ENCODE peak calls at places on chromosome 22, in nine cellular contexts. V is mammary epithelial cell, A is fibroblast of lung, I is body of pancreas, N is right atrium auricular region, S is right lobe of liver, X is OCI-LY7, Q is SK-N-SH, J is psoas muscle. K is an unnamed sample. For H3K9me3, the result is how much of the 10 kb centered on the place peaks cover.

GRCh38 chr22:38882480-38882879 is 10.5 kb upstream of the CBX6 start:
- DNase-seq in X (no peak), S (no peak), N (no peak), V (no peak), J (peak), A (no peak), I (no peak), Q (no peak), K (no peak)

GRCh38 chr22:38657248-38657909 is 941 bp downstream of the CBY1 start:
- DNase-seq in Q (peak), I (peak), V (peak), N (no peak), J (no peak), A (peak), X (peak), S (no peak), K (no peak)

GRCh38 chr22:39574779-39575551 is 4.4 kb downstream of the CACNA1I start:
- DNase-seq in A (peak), X (no peak), N (no peak), V (peak), S (no peak), J (no peak), Q (no peak), I (no peak), K (peak)

GRCh38 chr22:17411213-17411612 is 42.0 kb downstream of the CECR2 start:
- DNase-seq in V (no peak), Q (no peak), J (no peak), I (no peak), X (no peak), A (peak), N (no peak), S (no peak), K (no peak)

GRCh38 chr22:39699631-39700348 is 129.2 kb downstream of the CACNA1I start:
- DNase-seq in I (no peak), J (no peak), Q (no peak), A (no peak), S (no peak), X (no peak), V (no peak), N (no peak), K (no peak)

GRCh38 chr22:36319595-36320497 is 66.9 kb downstream of the APOL1 start:
- DNase-seq in J (no peak), Q (no peak), N (no peak), V (no peak), S (no peak), X (no peak), I (no peak), A (no peak), K (no peak)

GRCh38 chr22:26673485-26673884 is 16.1 kb downstream of the MIAT start:
- DNase-seq in Q (no peak), S (no peak), X (no peak), V (peak), I (no peak), J (no peak), N (no peak), A (peak), K (no peak)

GRCh38 chr22:38086001-38086845 is 2.2 kb upstream of the SLC16A8 start:
- DNase-seq in I (no peak), V (no peak), N (no peak), X (no peak), Q (no peak), S (peak), J (peak), A (no peak), K (no peak)

GRCh38 chr22:36331306-36331911 is 56.4 kb downstream of the MYH9 start:
- DNase-seq in A (peak), X (peak), I (peak), V (peak), Q (peak), N (peak), S (peak), J (peak), K (peak)

GRCh38 chr22:24145446-24146189 is 35.7 kb upstream of the SUSD2 start:
- DNase-seq in I (no peak), Q (no peak), V (no peak), N (no peak), A (no peak), J (no peak), X (no peak), S (no peak), K (no peak)

GRCh38 chr22:22061085-22062077 is 78.8 kb upstream of the TOP3B start:
- DNase-seq in I (no peak), S (no peak), N (no peak), V (peak), Q (no peak), X (peak), A (no peak), J (no peak), K (no peak)

GRCh38 chr22:40257979-40258378 is 80.3 kb downstream of the TNRC6B start:
- DNase-seq in J (no peak), Q (no peak), I (no peak), V (no peak), N (no peak), A (peak), X (no peak), S (no peak), K (no peak)

GRCh38 chr22:28799834-28800307 is 498 bp downstream of the XBP1 start:
- DNase-seq in N (peak), S (peak), Q (peak), V (peak), I (peak), X (peak), J (peak), A (peak), K (peak)

GRCh38 chr22:24947383-24947782 is 889 bp upstream of the LHFPL7 start:
- DNase-seq in X (no peak), I (no peak), N (no peak), S (no peak), V (no peak), J (no peak), A (no peak), Q (no peak), K (no peak)

GRCh38 chr22:44724859-44725258 is 22.9 kb downstream of the PRR5 start:
- DNase-seq in I (no peak), V (no peak), S (no peak), X (no peak), J (no peak), N (no peak), A (no peak), Q (no peak), K (no peak)

GRCh38 chr22:38831166-38831945 is 12.5 kb downstream of the NPTXR start:
- DNase-seq in I (no peak), A (peak), N (no peak), S (peak), X (no peak), J (peak), V (peak), Q (no peak), K (peak)

GRCh38 chr22:27107824-27108223 is 450.4 kb downstream of the MIAT start:
- DNase-seq in Q (peak), V (peak), J (peak), S (no peak), N (peak), A (peak), I (peak), X (no peak), K (no peak)

GRCh38 chr22:23150762-23151161 is 5.5 kb downstream of the RAB36 start:
- DNase-seq in X (no peak), N (no peak), A (no peak), S (no peak), I (no peak), J (no peak), Q (no peak), V (no peak), K (no peak)

GRCh38 chr22:17158568-17159503 is at the start of gene HDHD5:
- DNase-seq in A (peak), V (peak), N (peak), J (peak), X (peak), S (peak), Q (peak), I (peak), K (peak)

GRCh38 chr22:27805841-27806240 is 4.3 kb upstream of the MN1 start:
- DNase-seq in X (no peak), A (no peak), V (no peak), Q (no peak), I (no peak), N (no peak), J (no peak), S (peak), K (no peak)

GRCh38 chr22:36934940-36935610 is 21.6 kb downstream of the CSF2RB start:
- DNase-seq in Q (no peak), J (no peak), I (no peak), N (no peak), A (no peak), V (no peak), S (no peak), X (no peak), K (no peak)

GRCh38 chr22:37077802-37078448 is 26.4 kb downstream of the KCTD17 start:
- DNase-seq in V (peak), X (peak), I (peak), S (no peak), J (peak), N (peak), A (peak), Q (peak), K (peak)

GRCh38 chr22:32206774-32207758 is 2.2 kb upstream of the RFPL2 start:
- DNase-seq in X (peak), I (no peak), S (peak), Q (peak), N (no peak), J (no peak), V (peak), A (peak), K (no peak)

GRCh38 chr22:30574095-30574981 is at the start of gene GAL3ST1:
- DNase-seq in V (no peak), I (peak), N (no peak), Q (peak), J (peak), S (peak), X (no peak), A (no peak), K (no peak)
- TF ChIP-seq CTCF in V (no peak), I (no peak), N (no peak), Q (no peak), J (no peak), S (no peak), X (no peak), A (no peak), K (no peak)

GRCh38 chr22:50145741-50146439 is 24.6 kb upstream of the PANX2 start:
- DNase-seq in J (no peak), I (no peak), X (no peak), V (no peak), S (no peak), Q (peak), N (no peak), A (no peak), K (no peak)

GRCh38 chr22:50143096-50143495 is 27.4 kb upstream of the PANX2 start:
- DNase-seq in I (no peak), Q (no peak), V (no peak), X (no peak), N (no peak), A (no peak), S (no peak), J (no peak), K (no peak)

GRCh38 chr22:50146440-50147228 is 23.9 kb upstream of the PANX2 start:
- DNase-seq in N (peak), X (no peak), A (peak), V (peak), S (peak), J (peak), Q (peak), I (peak), K (peak)

GRCh38 chr22:50141891-50142363 is 28.6 kb upstream of the PANX2 start:
- DNase-seq in S (no peak), A (no peak), J (no peak), Q (peak), I (no peak), X (no peak), N (no peak), V (no peak), K (peak)

GRCh38 chr22:50144005-50144614 is 26.4 kb upstream of the PANX2 start:
- DNase-seq in X (no peak), J (no peak), I (no peak), Q (no peak), V (no peak), S (no peak), N (no peak), A (no peak), K (no peak)
- H3K9me3 ChIP-seq in X (under half), J (under half), I (under half), Q (under half), V (under half), S (under half), N (under half), A (under half), K (under half)

DNA sequence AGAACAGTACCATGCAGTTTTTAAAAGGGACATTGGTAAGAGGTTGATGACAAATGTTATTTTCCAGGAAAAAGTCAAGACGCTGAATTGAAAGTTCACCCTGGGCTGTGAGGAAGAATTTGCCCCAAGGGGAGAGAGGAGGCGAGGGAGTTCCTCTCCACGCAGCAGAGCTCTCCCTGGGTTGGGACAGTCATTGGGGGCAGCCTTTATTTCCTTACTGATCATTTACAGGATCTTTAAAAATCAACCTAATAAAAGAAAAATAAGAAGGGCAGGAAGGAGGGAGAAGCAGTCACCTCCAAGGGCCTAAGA is 49.9 kb upstream of the WNT7B start:
- DNase-seq in X (no peak), Q (no peak), I (no peak), V (no peak), J (no peak), N (no peak), A (no peak), S (no peak), K (no peak)
- H3K27ac ChIP-seq in X (no peak), Q (no peak), I (peak), V (no peak), J (peak), N (peak), A (no peak), S (peak), K (no peak)

DNA sequence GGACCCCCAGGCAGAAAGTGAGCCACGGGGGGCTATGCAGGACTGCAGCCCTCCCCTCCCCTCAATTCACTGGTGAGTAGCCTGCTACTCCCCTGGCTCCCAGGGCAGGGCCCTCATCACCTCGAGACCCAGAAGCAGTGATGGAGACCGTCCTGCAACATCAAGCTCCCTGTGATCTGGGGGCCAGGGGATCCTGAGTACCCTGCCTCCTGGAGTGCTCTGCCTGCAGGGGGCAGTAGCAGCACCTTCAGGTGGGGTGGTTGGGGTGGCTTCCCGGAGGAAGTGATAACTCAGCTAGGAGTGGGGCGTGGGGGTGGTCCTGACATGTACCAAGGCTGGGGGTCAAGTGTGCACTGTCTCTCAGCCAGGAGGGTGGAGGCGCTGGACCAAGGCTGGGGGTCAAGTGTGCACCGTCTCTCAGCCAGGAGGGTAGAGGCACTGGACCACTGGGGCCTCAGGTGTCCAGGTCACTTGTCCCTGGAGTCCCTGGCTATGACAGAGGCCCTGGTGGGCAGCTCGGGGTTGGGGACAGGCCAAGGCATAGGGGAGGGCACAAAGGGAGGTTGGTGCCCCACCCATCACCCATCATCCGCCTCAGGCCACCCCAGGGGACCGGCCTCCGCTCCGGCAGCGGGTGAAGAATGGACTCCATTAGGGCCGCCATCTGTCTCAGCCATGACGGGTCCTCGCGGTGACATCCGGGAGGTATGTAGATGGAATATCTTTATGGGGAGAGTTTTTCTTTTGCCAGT is 9.4 kb downstream of the RTN4R start:
- DNase-seq in N (no peak), Q (peak), A (no peak), I (no peak), J (no peak), V (no peak), X (peak), S (no peak), K (no peak)
- TF ChIP-seq CTCF in N (no peak), Q (peak), A (no peak), I (no peak), J (peak), V (peak), X (peak), S (no peak), K (peak)

DNA sequence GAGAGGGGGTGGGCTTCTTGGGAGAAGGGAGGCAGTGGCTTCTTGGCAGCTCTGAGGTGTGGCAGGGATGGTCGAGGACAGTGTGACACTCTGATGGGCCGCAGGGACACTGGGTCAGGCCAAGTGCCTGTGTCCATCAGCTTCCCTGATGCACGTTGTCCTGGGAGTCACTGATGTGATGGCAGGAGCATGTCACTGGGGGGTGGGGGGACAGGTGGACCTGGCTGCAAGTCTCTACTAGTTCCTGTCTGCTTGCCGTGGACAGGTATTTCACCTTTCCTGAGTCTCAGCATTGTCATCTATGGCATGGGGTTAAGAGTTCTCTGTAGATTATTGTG is 592.9 kb downstream of the TBC1D22A start:
- DNase-seq in Q (no peak), V (no peak), A (no peak), I (no peak), S (no peak), X (no peak), N (peak), J (no peak), K (no peak)
- H3K9me3 ChIP-seq in Q (under half), V (under half), A (under half), I (under half), S (under half), X (under half), N (under half), J (under half), K (under half)